ENCODE peak calls at places on chromosome 19, in six cellular contexts. One of them, this sample, is unnamed.
A peak's percentile ranks its signal among the peaks of the same experiment; 100 is the strongest.

GRCh38 chr19:3013261-3013725 is 15.8 kb downstream of the TLE2 start:
- DNase-seq in GM10248: no peak
- DNase-seq in WERI-Rb-1: no peak
- DNase-seq in IMR-90: no peak
- DNase-seq in CD4-positive, alpha-beta T cell: no peak
- DNase-seq in body of pancreas: peak; percentile 41
- DNase-seq in this sample: no peak

GRCh38 chr19:2342656-2343288 is 14.3 kb downstream of the SPPL2B start:
- DNase-seq in GM10248: no peak
- DNase-seq in WERI-Rb-1: no peak
- DNase-seq in IMR-90: no peak
- DNase-seq in CD4-positive, alpha-beta T cell: no peak
- DNase-seq in body of pancreas: no peak
- DNase-seq in this sample: no peak

GRCh38 chr19:3358392-3358918 is 7.9 kb upstream of the NFIC start:
- DNase-seq in GM10248: no peak
- DNase-seq in WERI-Rb-1: peak; percentile 61
- DNase-seq in IMR-90: no peak
- DNase-seq in CD4-positive, alpha-beta T cell: peak; percentile 29
- DNase-seq in body of pancreas: peak; percentile 37
- DNase-seq in this sample: no peak

GRCh38 chr19:19515764-19516519 is at the start of gene NDUFA13:
- DNase-seq in GM10248: peak; percentile 95
- DNase-seq in WERI-Rb-1: peak; percentile 92
- DNase-seq in IMR-90: peak; percentile 90
- DNase-seq in CD4-positive, alpha-beta T cell: peak; percentile 84
- DNase-seq in body of pancreas: peak; percentile 94
- DNase-seq in this sample: peak; percentile 96

GRCh38 chr19:1216756-1217155 is 11.2 kb downstream of the STK11 start:
- DNase-seq in GM10248: no peak
- DNase-seq in WERI-Rb-1: no peak
- DNase-seq in IMR-90: no peak
- DNase-seq in CD4-positive, alpha-beta T cell: no peak
- DNase-seq in body of pancreas: no peak
- DNase-seq in this sample: no peak

GRCh38 chr19:50705422-50706019 is 14.1 kb downstream of the SHANK1 start:
- DNase-seq in GM10248: peak; percentile 76
- DNase-seq in WERI-Rb-1: peak; percentile 76
- DNase-seq in IMR-90: peak; percentile 76
- DNase-seq in CD4-positive, alpha-beta T cell: no peak
- DNase-seq in body of pancreas: no peak
- DNase-seq in this sample: peak; percentile 85

GRCh38 chr19:36421749-36422481 is 3.5 kb upstream of the ZFP82 start:
- DNase-seq in GM10248: no peak
- DNase-seq in WERI-Rb-1: no peak
- DNase-seq in IMR-90: no peak
- DNase-seq in CD4-positive, alpha-beta T cell: no peak
- DNase-seq in body of pancreas: no peak
- DNase-seq in this sample: no peak

GRCh38 chr19:55253842-55254624 is 4.8 kb downstream of the PPP6R1 start:
- DNase-seq in GM10248: peak; percentile 79
- DNase-seq in WERI-Rb-1: no peak
- DNase-seq in IMR-90: no peak
- DNase-seq in CD4-positive, alpha-beta T cell: peak; percentile 61
- DNase-seq in body of pancreas: no peak
- DNase-seq in this sample: peak; percentile 84

GRCh38 chr19:44905437-44906160 is at the start of gene APOE:
- DNase-seq in GM10248: no peak
- DNase-seq in WERI-Rb-1: peak; percentile 45
- DNase-seq in IMR-90: no peak
- DNase-seq in CD4-positive, alpha-beta T cell: no peak
- DNase-seq in body of pancreas: no peak
- DNase-seq in this sample: no peak

GRCh38 chr19:1038995-1039645 is 787 bp upstream of the ABCA7 start:
- DNase-seq in GM10248: no peak
- DNase-seq in WERI-Rb-1: no peak
- DNase-seq in IMR-90: peak; percentile 28
- DNase-seq in CD4-positive, alpha-beta T cell: no peak
- DNase-seq in body of pancreas: no peak
- DNase-seq in this sample: no peak

GRCh38 chr19:55676384-55676783 is 1.4 kb downstream of the EPN1 start:
- DNase-seq in GM10248: no peak
- DNase-seq in WERI-Rb-1: no peak
- DNase-seq in IMR-90: peak; percentile 13
- DNase-seq in CD4-positive, alpha-beta T cell: no peak
- DNase-seq in body of pancreas: peak; percentile 92
- DNase-seq in this sample: no peak

GRCh38 chr19:14413355-14413754 is 5.8 kb downstream of the DDX39A start:
- DNase-seq in GM10248: no peak
- DNase-seq in WERI-Rb-1: no peak
- DNase-seq in IMR-90: no peak
- DNase-seq in CD4-positive, alpha-beta T cell: no peak
- DNase-seq in body of pancreas: no peak
- DNase-seq in this sample: no peak

GRCh38 chr19:47582320-47582909 is 9.5 kb upstream of the ZNF541 start:
- DNase-seq in GM10248: no peak
- DNase-seq in WERI-Rb-1: no peak
- DNase-seq in IMR-90: peak; percentile 85
- DNase-seq in CD4-positive, alpha-beta T cell: no peak
- DNase-seq in body of pancreas: no peak
- DNase-seq in this sample: no peak

GRCh38 chr19:40284251-40284500 is 969 bp downstream of the AKT2 start:
- DNase-seq in GM10248: no peak
- DNase-seq in WERI-Rb-1: no peak
- DNase-seq in IMR-90: no peak
- DNase-seq in CD4-positive, alpha-beta T cell: no peak
- DNase-seq in body of pancreas: no peak
- DNase-seq in this sample: no peak

GRCh38 chr19:14536926-14537692 is 7.7 kb downstream of the TECR start:
- DNase-seq in GM10248: peak; percentile 64
- DNase-seq in WERI-Rb-1: peak; percentile 55
- DNase-seq in IMR-90: no peak
- DNase-seq in CD4-positive, alpha-beta T cell: peak; percentile 58
- DNase-seq in body of pancreas: peak; percentile 92
- DNase-seq in this sample: peak; percentile 55

DNA sequence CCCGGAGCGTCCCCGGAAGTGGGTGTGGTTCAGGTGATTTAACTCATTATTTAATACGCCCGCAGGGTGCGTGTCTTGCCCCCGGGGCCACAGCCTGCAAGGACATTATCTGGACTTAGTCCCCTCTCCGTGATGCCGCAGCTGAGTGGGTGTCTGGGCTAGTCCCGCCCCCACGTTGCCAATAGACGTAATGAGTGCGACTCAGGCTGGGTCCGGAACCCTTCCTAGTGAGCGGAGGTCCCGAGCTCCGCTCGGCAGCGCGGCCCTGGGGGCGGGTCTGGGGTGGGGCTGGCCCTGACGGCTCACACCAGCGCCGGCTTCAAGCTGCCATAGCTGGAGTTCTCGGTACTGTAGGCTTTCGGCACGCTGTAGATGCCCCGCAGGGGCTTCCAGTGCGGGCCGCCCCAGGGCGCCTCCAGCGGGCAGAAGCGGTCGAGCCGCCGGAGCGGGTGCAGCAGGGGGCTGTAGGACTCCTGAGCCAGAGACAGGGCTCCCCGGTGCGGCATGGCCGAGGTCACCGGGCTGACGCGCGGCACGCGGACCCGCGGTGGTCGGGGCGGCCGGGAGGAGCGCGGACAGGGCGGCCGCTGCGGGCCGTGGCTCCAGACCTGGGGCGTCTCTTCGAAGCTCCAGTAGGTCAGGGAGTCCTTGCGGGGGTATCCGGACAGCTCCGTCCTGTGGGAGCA is 918 bp upstream of the LHB start:
- DNase-seq in GM10248: peak; percentile 79
- DNase-seq in WERI-Rb-1: peak; percentile 80
- DNase-seq in IMR-90: peak; percentile 45
- DNase-seq in CD4-positive, alpha-beta T cell: peak; percentile 54
- DNase-seq in body of pancreas: peak; percentile 59
- DNase-seq in this sample: peak; percentile 88
- TF ChIP-seq CTCF in GM10248: peak; percentile 53
- TF ChIP-seq CTCF in WERI-Rb-1: peak; percentile 53
- TF ChIP-seq CTCF in IMR-90: peak; percentile 60
- TF ChIP-seq CTCF in CD4-positive, alpha-beta T cell: peak; percentile 78
- TF ChIP-seq CTCF in body of pancreas: peak; percentile 27
- TF ChIP-seq CTCF in this sample: peak; percentile 48

GRCh38 chr19:23764781-23765180 is 6.1 kb upstream of the ZNF681 start:
- DNase-seq in GM10248: no peak
- DNase-seq in WERI-Rb-1: no peak
- DNase-seq in IMR-90: no peak
- DNase-seq in CD4-positive, alpha-beta T cell: no peak
- DNase-seq in body of pancreas: no peak
- DNase-seq in this sample: no peak

GRCh38 chr19:23766951-23767350 is 8.3 kb upstream of the ZNF681 start:
- DNase-seq in GM10248: no peak
- DNase-seq in WERI-Rb-1: no peak
- DNase-seq in IMR-90: no peak
- DNase-seq in CD4-positive, alpha-beta T cell: no peak
- DNase-seq in body of pancreas: no peak
- DNase-seq in this sample: no peak

GRCh38 chr19:23762548-23762883 is 3.8 kb upstream of the ZNF681 start:
- DNase-seq in GM10248: no peak
- DNase-seq in WERI-Rb-1: no peak
- DNase-seq in IMR-90: no peak
- DNase-seq in CD4-positive, alpha-beta T cell: no peak
- DNase-seq in body of pancreas: no peak
- DNase-seq in this sample: no peak

GRCh38 chr19:23758187-23759074 is at the start of gene ZNF681:
- DNase-seq in GM10248: peak; percentile 79
- DNase-seq in WERI-Rb-1: peak; percentile 95
- DNase-seq in IMR-90: peak; percentile 83
- DNase-seq in CD4-positive, alpha-beta T cell: peak; percentile 89
- DNase-seq in body of pancreas: peak; percentile 89
- DNase-seq in this sample: peak; percentile 80

DNA sequence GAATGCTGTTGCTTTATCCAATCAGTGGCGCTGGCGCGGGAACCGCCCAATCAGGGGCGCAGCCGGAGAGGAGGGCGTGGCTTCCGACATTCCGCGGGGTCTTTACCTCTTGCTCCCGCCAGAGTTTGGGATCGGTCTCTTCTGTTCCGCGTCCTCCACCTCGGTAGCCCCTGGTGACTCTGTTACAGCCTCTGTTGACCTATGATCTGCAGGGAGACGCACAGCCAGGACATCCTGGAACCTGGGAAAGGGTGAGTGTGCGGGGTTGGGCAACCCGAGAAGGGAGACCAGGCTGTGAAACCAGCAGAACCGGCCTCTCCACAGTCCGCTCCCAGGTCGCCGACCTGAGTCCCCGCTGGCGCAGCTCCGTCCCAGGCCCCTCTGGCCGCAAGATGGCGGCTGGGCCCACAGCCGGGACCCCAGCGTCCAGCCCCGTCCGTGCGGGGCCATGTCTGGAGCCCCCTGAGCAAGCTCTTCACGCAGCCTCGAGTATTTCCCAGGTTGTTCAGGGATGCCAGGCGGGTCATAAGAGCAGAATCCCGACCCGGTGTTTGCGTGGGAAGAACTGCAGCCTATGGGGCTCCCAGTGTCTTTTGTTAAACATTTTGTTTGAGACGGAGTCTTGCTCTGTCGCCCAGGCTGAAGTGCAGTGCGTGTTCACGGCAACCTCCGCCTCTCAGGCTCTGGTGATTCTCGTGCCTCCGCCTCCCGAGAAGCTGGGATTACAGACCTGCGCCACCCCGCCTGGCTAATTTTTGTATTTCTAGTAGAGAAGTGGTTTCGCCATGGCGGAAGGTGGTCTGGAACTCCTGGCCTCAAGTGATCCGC is 4.4 kb upstream of the ZNF681 start:
- DNase-seq in GM10248: peak; percentile 52
- DNase-seq in WERI-Rb-1: no peak
- DNase-seq in IMR-90: peak; percentile 13
- DNase-seq in CD4-positive, alpha-beta T cell: peak; percentile 81
- DNase-seq in body of pancreas: peak; percentile 92
- DNase-seq in this sample: peak; percentile 45
- TF ChIP-seq CTCF in GM10248: no peak
- TF ChIP-seq CTCF in WERI-Rb-1: no peak
- TF ChIP-seq CTCF in IMR-90: no peak
- TF ChIP-seq CTCF in CD4-positive, alpha-beta T cell: no peak
- TF ChIP-seq CTCF in body of pancreas: peak; percentile 11
- TF ChIP-seq CTCF in this sample: no peak

GRCh38 chr19:5823579-5824281 is 15.8 kb downstream of the FUT6 start:
- DNase-seq in GM10248: no peak
- DNase-seq in WERI-Rb-1: no peak
- DNase-seq in IMR-90: no peak
- DNase-seq in CD4-positive, alpha-beta T cell: no peak
- DNase-seq in body of pancreas: peak; percentile 47
- DNase-seq in this sample: no peak
- TF ChIP-seq CTCF in GM10248: no peak
- TF ChIP-seq CTCF in WERI-Rb-1: peak; percentile 36
- TF ChIP-seq CTCF in IMR-90: peak; percentile 10
- TF ChIP-seq CTCF in CD4-positive, alpha-beta T cell: no peak
- TF ChIP-seq CTCF in body of pancreas: peak; percentile 35
- TF ChIP-seq CTCF in this sample: no peak

GRCh38 chr19:42271861-42272534 is 2.9 kb downstream of the CIC start:
- DNase-seq in GM10248: no peak
- DNase-seq in WERI-Rb-1: no peak
- DNase-seq in IMR-90: no peak
- DNase-seq in CD4-positive, alpha-beta T cell: no peak
- DNase-seq in body of pancreas: no peak
- DNase-seq in this sample: no peak

GRCh38 chr19:42269518-42270345 is 680 bp downstream of the CIC start:
- DNase-seq in GM10248: no peak
- DNase-seq in WERI-Rb-1: no peak
- DNase-seq in IMR-90: no peak
- DNase-seq in CD4-positive, alpha-beta T cell: no peak
- DNase-seq in body of pancreas: no peak
- DNase-seq in this sample: no peak

GRCh38 chr19:42268704-42269517 is at the start of gene CIC:
- DNase-seq in GM10248: peak; percentile 95
- DNase-seq in WERI-Rb-1: peak; percentile 99
- DNase-seq in IMR-90: peak; percentile 100
- DNase-seq in CD4-positive, alpha-beta T cell: peak; percentile 100
- DNase-seq in body of pancreas: peak; percentile 100
- DNase-seq in this sample: peak; percentile 97

GRCh38 chr19:42271045-42271419 is 2.0 kb downstream of the CIC start:
- DNase-seq in GM10248: no peak
- DNase-seq in WERI-Rb-1: no peak
- DNase-seq in IMR-90: no peak
- DNase-seq in CD4-positive, alpha-beta T cell: no peak
- DNase-seq in body of pancreas: no peak
- DNase-seq in this sample: no peak

DNA sequence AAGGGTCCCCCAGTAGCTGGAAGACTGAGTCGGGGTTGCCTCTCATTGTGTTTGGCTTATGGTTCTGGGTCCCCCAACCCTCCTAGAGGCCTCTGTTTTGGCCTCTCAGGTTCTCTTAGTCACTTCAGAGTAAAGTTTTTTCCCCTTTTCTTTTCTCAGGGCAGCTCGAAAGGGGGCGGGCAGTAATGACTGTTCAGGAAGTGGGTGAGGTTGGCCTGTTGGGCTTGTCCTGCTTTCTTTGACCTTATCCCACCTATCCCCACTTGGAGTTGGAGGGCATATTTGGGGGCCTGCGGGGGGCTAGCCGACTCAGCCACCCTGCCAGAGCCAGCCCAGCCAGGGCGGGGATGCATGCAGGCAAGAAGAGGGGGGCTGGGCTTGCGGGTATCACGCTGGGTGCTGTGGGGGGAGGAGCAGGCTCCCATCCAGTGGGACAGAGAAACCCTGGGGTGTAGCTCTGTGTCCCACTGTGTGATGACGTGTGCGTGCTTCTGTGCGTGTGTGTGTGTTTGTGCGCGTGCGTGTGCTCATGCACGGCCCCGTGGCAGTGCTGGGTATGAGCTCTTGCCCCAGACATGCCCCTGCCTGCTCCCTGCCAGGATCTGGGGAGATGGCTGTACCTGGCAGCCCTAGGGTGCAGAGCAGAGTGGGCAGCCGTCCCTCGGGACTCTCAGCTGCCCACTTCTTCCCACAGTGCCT is 1.4 kb downstream of the CIC start:
- DNase-seq in GM10248: peak; percentile 55
- DNase-seq in WERI-Rb-1: no peak
- DNase-seq in IMR-90: no peak
- DNase-seq in CD4-positive, alpha-beta T cell: peak; percentile 88
- DNase-seq in body of pancreas: peak; percentile 69
- DNase-seq in this sample: peak; percentile 68
- TF ChIP-seq CTCF in GM10248: no peak
- TF ChIP-seq CTCF in WERI-Rb-1: no peak
- TF ChIP-seq CTCF in IMR-90: no peak
- TF ChIP-seq CTCF in CD4-positive, alpha-beta T cell: no peak
- TF ChIP-seq CTCF in body of pancreas: no peak
- TF ChIP-seq CTCF in this sample: no peak